ENCODE peak calls at places on chromosomes 11 and 22, in seven cellular contexts. T is activated CD8-positive, alpha-beta T cell treated with anti-CD3 and anti-CD28 coated beads for 36 hours; F is NCI-H1092; U is GM20000; P is fibroblast of pulmonary artery; Q is RWPE1; M is nephron progenitor cell. D is an unnamed sample.

GRCh38 chr22:43967069-43967468 is 11.8 kb downstream of the SAMM50 start:
- DNase-seq in T (no peak), F (no peak), U (no peak), P (peak; percentile 4), Q (no peak), M (no peak), D (no peak)

GRCh38 chr11:4748435-4748834 is 21.3 kb downstream of the OR51F1 start:
- DNase-seq in T (no peak), F (no peak), U (no peak), P (peak; percentile 0), Q (no peak), M (no peak), D (no peak)

GRCh38 chr11:133227674-133228111 is 304.6 kb downstream of the OPCML start:
- DNase-seq in T (no peak), F (peak; percentile 29), U (no peak), P (no peak), Q (no peak), M (no peak), D (no peak)

GRCh38 chr22:26763633-26764295 is 106.4 kb downstream of the MIAT start:
- DNase-seq in T (no peak), F (peak; percentile 68), U (no peak), P (peak; percentile 40), Q (peak; percentile 3), M (no peak), D (peak; percentile 68)

GRCh38 chr11:86947541-86947940 is 7.7 kb downstream of the FZD4 start:
- DNase-seq in T (no peak), F (no peak), U (no peak), P (peak; percentile 44), Q (no peak), M (no peak), D (no peak)

GRCh38 chr11:93219440-93219839 is 21.6 kb upstream of the SLC36A4 start:
- DNase-seq in T (no peak), F (no peak), U (no peak), P (no peak), Q (no peak), M (peak; percentile 16), D (no peak)

GRCh38 chr11:30481816-30482215 is 104.3 kb downstream of the MPPED2 start:
- DNase-seq in T (no peak), F (no peak), U (no peak), P (no peak), Q (no peak), M (no peak), D (no peak)

GRCh38 chr22:39536711-39537110 is 4.2 kb upstream of the RPS19BP1 start:
- DNase-seq in T (no peak), F (no peak), U (no peak), P (no peak), Q (no peak), M (no peak), D (no peak)

GRCh38 chr11:11816511-11817319 is 25.1 kb upstream of the USP47 start:
- DNase-seq in T (no peak), F (no peak), U (no peak), P (peak; percentile 81), Q (no peak), M (no peak), D (peak; percentile 69)

GRCh38 chr11:13046626-13047570 is 37.8 kb downstream of the RASSF10 start:
- DNase-seq in T (no peak), F (no peak), U (no peak), P (no peak), Q (no peak), M (no peak), D (no peak)

GRCh38 chr22:30423296-30423958 is 2.1 kb upstream of the MTFP1 start:
- DNase-seq in T (peak; percentile 80), F (no peak), U (no peak), P (no peak), Q (peak; percentile 34), M (no peak), D (no peak)

GRCh38 chr11:46456676-46457432 is 65.3 kb upstream of the CHRM4 start:
- DNase-seq in T (no peak), F (no peak), U (no peak), P (no peak), Q (no peak), M (no peak), D (no peak)

D was measured in cardiac fibroblast.